ENCODE peak calls at places on chromosomes 11 and 22, in four cellular contexts. One of them, this sample, is unnamed.

GRCh38 chr11:111947143-111947542 is 10.0 kb downstream of the DIXDC1 start:
- DNase-seq in HEK293T: no peak
- DNase-seq in ELF-1: no peak
- DNase-seq in stimulated activated CD4-positive, alpha-beta T cell treated with anti-CD3 and anti-CD28 coated beads, Interleukin-1b, Interleukin-23, amount 100 ng/mL, for 1 hour: no peak
- DNase-seq in this sample: no peak

GRCh38 chr11:373716-374551 is 4.6 kb downstream of the B4GALNT4 start:
- DNase-seq in HEK293T: no peak
- DNase-seq in stimulated activated CD4-positive, alpha-beta T cell treated with anti-CD3 and anti-CD28 coated beads, Interleukin-1b, Interleukin-23, amount 100 ng/mL, for 1 hour: no peak
- DNase-seq in ELF-1: peak
- DNase-seq in this sample: no peak

GRCh38 chr11:1390603-1391164 is 950 bp downstream of the BRSK2 start:
- DNase-seq in stimulated activated CD4-positive, alpha-beta T cell treated with anti-CD3 and anti-CD28 coated beads, Interleukin-1b, Interleukin-23, amount 100 ng/mL, for 1 hour: no peak
- DNase-seq in HEK293T: peak
- DNase-seq in ELF-1: peak
- DNase-seq in this sample: no peak

GRCh38 chr11:62001450-62002178 is 34.2 kb upstream of the FTH1 start:
- DNase-seq in stimulated activated CD4-positive, alpha-beta T cell treated with anti-CD3 and anti-CD28 coated beads, Interleukin-1b, Interleukin-23, amount 100 ng/mL, for 1 hour: no peak
- DNase-seq in HEK293T: no peak
- DNase-seq in ELF-1: no peak
- DNase-seq in this sample: no peak

GRCh38 chr11:74018331-74019005 is 9.6 kb upstream of the UCP3 start:
- DNase-seq in ELF-1: no peak
- DNase-seq in HEK293T: no peak
- DNase-seq in stimulated activated CD4-positive, alpha-beta T cell treated with anti-CD3 and anti-CD28 coated beads, Interleukin-1b, Interleukin-23, amount 100 ng/mL, for 1 hour: no peak
- DNase-seq in this sample: peak

GRCh38 chr11:996681-997080 is 39.8 kb downstream of the MUC6 start:
- DNase-seq in ELF-1: no peak
- DNase-seq in stimulated activated CD4-positive, alpha-beta T cell treated with anti-CD3 and anti-CD28 coated beads, Interleukin-1b, Interleukin-23, amount 100 ng/mL, for 1 hour: no peak
- DNase-seq in HEK293T: no peak
- DNase-seq in this sample: no peak

GRCh38 chr11:69380921-69381581 is 87.1 kb downstream of the MYEOV start:
- DNase-seq in ELF-1: no peak
- DNase-seq in HEK293T: no peak
- DNase-seq in stimulated activated CD4-positive, alpha-beta T cell treated with anti-CD3 and anti-CD28 coated beads, Interleukin-1b, Interleukin-23, amount 100 ng/mL, for 1 hour: no peak
- DNase-seq in this sample: no peak

GRCh38 chr11:8809185-8809584 is 101.8 kb upstream of the AKIP1 start:
- DNase-seq in stimulated activated CD4-positive, alpha-beta T cell treated with anti-CD3 and anti-CD28 coated beads, Interleukin-1b, Interleukin-23, amount 100 ng/mL, for 1 hour: no peak
- DNase-seq in HEK293T: no peak
- DNase-seq in ELF-1: no peak
- DNase-seq in this sample: no peak

GRCh38 chr11:21641839-21642238 is 551.0 kb upstream of the ANO5 start:
- DNase-seq in HEK293T: no peak
- DNase-seq in ELF-1: no peak
- DNase-seq in stimulated activated CD4-positive, alpha-beta T cell treated with anti-CD3 and anti-CD28 coated beads, Interleukin-1b, Interleukin-23, amount 100 ng/mL, for 1 hour: no peak
- DNase-seq in this sample: no peak

GRCh38 chr22:31734512-31734911 is 15.4 kb downstream of the PRR14L start:
- DNase-seq in ELF-1: no peak
- DNase-seq in stimulated activated CD4-positive, alpha-beta T cell treated with anti-CD3 and anti-CD28 coated beads, Interleukin-1b, Interleukin-23, amount 100 ng/mL, for 1 hour: no peak
- DNase-seq in HEK293T: no peak
- DNase-seq in this sample: no peak

GRCh38 chr11:126999366-126999765 is 1.2 kb downstream of the KIRREL3 start:
- DNase-seq in HEK293T: no peak
- DNase-seq in stimulated activated CD4-positive, alpha-beta T cell treated with anti-CD3 and anti-CD28 coated beads, Interleukin-1b, Interleukin-23, amount 100 ng/mL, for 1 hour: no peak
- DNase-seq in ELF-1: no peak
- DNase-seq in this sample: no peak

GRCh38 chr11:64893194-64894069 is 15.0 kb upstream of the EHD1 start:
- DNase-seq in ELF-1: no peak
- DNase-seq in HEK293T: no peak
- DNase-seq in stimulated activated CD4-positive, alpha-beta T cell treated with anti-CD3 and anti-CD28 coated beads, Interleukin-1b, Interleukin-23, amount 100 ng/mL, for 1 hour: no peak
- DNase-seq in this sample: no peak

GRCh38 chr11:116162541-116163230 is 610.1 kb downstream of the BUD13 start:
- DNase-seq in ELF-1: peak
- DNase-seq in stimulated activated CD4-positive, alpha-beta T cell treated with anti-CD3 and anti-CD28 coated beads, Interleukin-1b, Interleukin-23, amount 100 ng/mL, for 1 hour: no peak
- DNase-seq in HEK293T: peak
- DNase-seq in this sample: no peak

GRCh38 chr22:26800858-26801257 is 143.5 kb downstream of the MIAT start:
- DNase-seq in ELF-1: peak
- DNase-seq in stimulated activated CD4-positive, alpha-beta T cell treated with anti-CD3 and anti-CD28 coated beads, Interleukin-1b, Interleukin-23, amount 100 ng/mL, for 1 hour: no peak
- DNase-seq in HEK293T: no peak
- DNase-seq in this sample: no peak

GRCh38 chr11:111777094-111778046 is 11.2 kb upstream of the PPP2R1B start:
- DNase-seq in HEK293T: peak
- DNase-seq in stimulated activated CD4-positive, alpha-beta T cell treated with anti-CD3 and anti-CD28 coated beads, Interleukin-1b, Interleukin-23, amount 100 ng/mL, for 1 hour: no peak
- DNase-seq in ELF-1: peak
- DNase-seq in this sample: no peak

GRCh38 chr11:13685461-13686108 is 17.1 kb downstream of the FAR1 start:
- DNase-seq in ELF-1: no peak
- DNase-seq in HEK293T: no peak
- DNase-seq in stimulated activated CD4-positive, alpha-beta T cell treated with anti-CD3 and anti-CD28 coated beads, Interleukin-1b, Interleukin-23, amount 100 ng/mL, for 1 hour: no peak
- DNase-seq in this sample: no peak

GRCh38 chr11:94171693-94172440 is 43.2 kb downstream of the PANX1 start:
- DNase-seq in stimulated activated CD4-positive, alpha-beta T cell treated with anti-CD3 and anti-CD28 coated beads, Interleukin-1b, Interleukin-23, amount 100 ng/mL, for 1 hour: no peak
- DNase-seq in HEK293T: peak
- DNase-seq in ELF-1: peak
- DNase-seq in this sample: no peak

GRCh38 chr11:67291481-67292381 is 2.6 kb downstream of the ANKRD13D start:
- DNase-seq in HEK293T: no peak
- DNase-seq in stimulated activated CD4-positive, alpha-beta T cell treated with anti-CD3 and anti-CD28 coated beads, Interleukin-1b, Interleukin-23, amount 100 ng/mL, for 1 hour: no peak
- DNase-seq in ELF-1: no peak
- DNase-seq in this sample: no peak

GRCh38 chr11:25628030-25628429 is 703.9 kb upstream of the ANO3 start:
- DNase-seq in HEK293T: no peak
- DNase-seq in ELF-1: no peak
- DNase-seq in stimulated activated CD4-positive, alpha-beta T cell treated with anti-CD3 and anti-CD28 coated beads, Interleukin-1b, Interleukin-23, amount 100 ng/mL, for 1 hour: no peak
- DNase-seq in this sample: no peak

GRCh38 chr11:10607462-10607861 is 39.0 kb upstream of the LYVE1 start:
- DNase-seq in stimulated activated CD4-positive, alpha-beta T cell treated with anti-CD3 and anti-CD28 coated beads, Interleukin-1b, Interleukin-23, amount 100 ng/mL, for 1 hour: no peak
- DNase-seq in HEK293T: no peak
- DNase-seq in ELF-1: no peak
- DNase-seq in this sample: no peak

GRCh38 chr11:83063073-83063754 is 8.5 kb downstream of the RAB30 start:
- DNase-seq in stimulated activated CD4-positive, alpha-beta T cell treated with anti-CD3 and anti-CD28 coated beads, Interleukin-1b, Interleukin-23, amount 100 ng/mL, for 1 hour: no peak
- DNase-seq in HEK293T: no peak
- DNase-seq in ELF-1: no peak
- DNase-seq in this sample: no peak

GRCh38 chr11:35045219-35045819 is 93.7 kb upstream of the CD44 start:
- DNase-seq in HEK293T: no peak
- DNase-seq in stimulated activated CD4-positive, alpha-beta T cell treated with anti-CD3 and anti-CD28 coated beads, Interleukin-1b, Interleukin-23, amount 100 ng/mL, for 1 hour: no peak
- DNase-seq in ELF-1: no peak
- DNase-seq in this sample: no peak

GRCh38 chr11:27626269-27626937 is 73.9 kb downstream of the BDNF start:
- DNase-seq in HEK293T: no peak
- DNase-seq in ELF-1: no peak
- DNase-seq in stimulated activated CD4-positive, alpha-beta T cell treated with anti-CD3 and anti-CD28 coated beads, Interleukin-1b, Interleukin-23, amount 100 ng/mL, for 1 hour: no peak
- DNase-seq in this sample: no peak

GRCh38 chr11:97607301-97608000 is 1217.6 kb downstream of the JRKL start:
- DNase-seq in ELF-1: no peak
- DNase-seq in stimulated activated CD4-positive, alpha-beta T cell treated with anti-CD3 and anti-CD28 coated beads, Interleukin-1b, Interleukin-23, amount 100 ng/mL, for 1 hour: no peak
- DNase-seq in HEK293T: no peak
- DNase-seq in this sample: peak

GRCh38 chr11:104784684-104785460 is 113.4 kb downstream of the CASP12 start:
- DNase-seq in stimulated activated CD4-positive, alpha-beta T cell treated with anti-CD3 and anti-CD28 coated beads, Interleukin-1b, Interleukin-23, amount 100 ng/mL, for 1 hour: no peak
- DNase-seq in ELF-1: no peak
- DNase-seq in HEK293T: no peak
- DNase-seq in this sample: no peak

GRCh38 chr22:45201678-45202332 is 38.1 kb downstream of the NUP50 start:
- DNase-seq in HEK293T: no peak
- DNase-seq in ELF-1: peak
- DNase-seq in stimulated activated CD4-positive, alpha-beta T cell treated with anti-CD3 and anti-CD28 coated beads, Interleukin-1b, Interleukin-23, amount 100 ng/mL, for 1 hour: no peak
- DNase-seq in this sample: no peak

GRCh38 chr11:48047616-48048015 is 67.3 kb downstream of the PTPRJ start:
- DNase-seq in ELF-1: peak
- DNase-seq in stimulated activated CD4-positive, alpha-beta T cell treated with anti-CD3 and anti-CD28 coated beads, Interleukin-1b, Interleukin-23, amount 100 ng/mL, for 1 hour: no peak
- DNase-seq in HEK293T: no peak
- DNase-seq in this sample: no peak

GRCh38 chr11:2193099-2193886 is 21.7 kb upstream of the TH start:
- DNase-seq in ELF-1: no peak
- DNase-seq in stimulated activated CD4-positive, alpha-beta T cell treated with anti-CD3 and anti-CD28 coated beads, Interleukin-1b, Interleukin-23, amount 100 ng/mL, for 1 hour: no peak
- DNase-seq in HEK293T: no peak
- DNase-seq in this sample: no peak

GRCh38 chr22:35219012-35219411 is 38.3 kb upstream of the HMGXB4 start:
- DNase-seq in stimulated activated CD4-positive, alpha-beta T cell treated with anti-CD3 and anti-CD28 coated beads, Interleukin-1b, Interleukin-23, amount 100 ng/mL, for 1 hour: no peak
- DNase-seq in ELF-1: no peak
- DNase-seq in HEK293T: no peak
- DNase-seq in this sample: no peak

GRCh38 chr22:28441720-28442263 is 237.8 kb downstream of the TTC28 start:
- DNase-seq in HEK293T: no peak
- DNase-seq in stimulated activated CD4-positive, alpha-beta T cell treated with anti-CD3 and anti-CD28 coated beads, Interleukin-1b, Interleukin-23, amount 100 ng/mL, for 1 hour: no peak
- DNase-seq in ELF-1: no peak
- DNase-seq in this sample: no peak

GRCh38 chr11:2539761-2540520 is 95.1 kb downstream of the KCNQ1 start:
- DNase-seq in ELF-1: no peak
- DNase-seq in HEK293T: no peak
- DNase-seq in stimulated activated CD4-positive, alpha-beta T cell treated with anti-CD3 and anti-CD28 coated beads, Interleukin-1b, Interleukin-23, amount 100 ng/mL, for 1 hour: no peak
- DNase-seq in this sample: no peak

GRCh38 chr11:59899532-59899931 is 20.9 kb downstream of the OOSP3 start:
- DNase-seq in HEK293T: no peak
- DNase-seq in stimulated activated CD4-positive, alpha-beta T cell treated with anti-CD3 and anti-CD28 coated beads, Interleukin-1b, Interleukin-23, amount 100 ng/mL, for 1 hour: no peak
- DNase-seq in ELF-1: peak
- DNase-seq in this sample: no peak

GRCh38 chr11:34641981-34642380 is 21.1 kb downstream of the EHF start:
- DNase-seq in stimulated activated CD4-positive, alpha-beta T cell treated with anti-CD3 and anti-CD28 coated beads, Interleukin-1b, Interleukin-23, amount 100 ng/mL, for 1 hour: no peak
- DNase-seq in ELF-1: no peak
- DNase-seq in HEK293T: no peak
- DNase-seq in this sample: no peak

GRCh38 chr11:74449369-74449931 is 17.9 kb downstream of the KCNE3 start:
- DNase-seq in ELF-1: peak
- DNase-seq in stimulated activated CD4-positive, alpha-beta T cell treated with anti-CD3 and anti-CD28 coated beads, Interleukin-1b, Interleukin-23, amount 100 ng/mL, for 1 hour: no peak
- DNase-seq in HEK293T: peak
- DNase-seq in this sample: peak

GRCh38 chr11:75762885-75763284 is 5.7 kb upstream of the DGAT2 start:
- DNase-seq in stimulated activated CD4-positive, alpha-beta T cell treated with anti-CD3 and anti-CD28 coated beads, Interleukin-1b, Interleukin-23, amount 100 ng/mL, for 1 hour: no peak
- DNase-seq in ELF-1: peak
- DNase-seq in HEK293T: no peak
- DNase-seq in this sample: no peak

GRCh38 chr22:43832393-43833265 is 20.5 kb upstream of the EFCAB6 start:
- DNase-seq in ELF-1: no peak
- DNase-seq in HEK293T: no peak
- DNase-seq in stimulated activated CD4-positive, alpha-beta T cell treated with anti-CD3 and anti-CD28 coated beads, Interleukin-1b, Interleukin-23, amount 100 ng/mL, for 1 hour: no peak
- DNase-seq in this sample: no peak

GRCh38 chr11:80155412-80156017 is 714.7 kb upstream of the TENM4 start:
- DNase-seq in HEK293T: peak
- DNase-seq in ELF-1: peak
- DNase-seq in stimulated activated CD4-positive, alpha-beta T cell treated with anti-CD3 and anti-CD28 coated beads, Interleukin-1b, Interleukin-23, amount 100 ng/mL, for 1 hour: no peak
- DNase-seq in this sample: no peak

This sample was measured in SIG-M5.